ENCODE peak calls at places on chromosomes 12 and 14, in seven cellular contexts. Z is right atrium auricular region, D is gastrocnemius medialis, C is A549, L is HFF-Myc, S is AG10803, H is uterus. R is an unnamed sample.

GRCh38 chr12:93802698-93803097 is 125.5 kb downstream of the CRADD start:
- DNase-seq in L (no peak), D (no peak), S (peak; percentile 59), C (no peak), Z (no peak), H (no peak), R (peak; percentile 63)

GRCh38 chr14:95338436-95338835 is 18.7 kb upstream of the CLMN start:
- DNase-seq in H (no peak), D (no peak), C (no peak), L (no peak), Z (no peak), S (no peak), R (no peak)

GRCh38 chr14:106610691-106611090 is 1084.3 kb downstream of the TMEM121 start:
- DNase-seq in L (no peak), C (no peak), D (no peak), Z (no peak), H (no peak), S (no peak), R (no peak)

GRCh38 chr12:12357697-12358476 is 1.0 kb downstream of the BORCS5 start:
- DNase-seq in S (no peak), L (no peak), H (no peak), Z (no peak), D (no peak), C (no peak), R (peak; percentile 38)

GRCh38 chr12:41709012-41709411 is 435.7 kb downstream of the GXYLT1 start:
- DNase-seq in Z (no peak), H (no peak), D (no peak), L (no peak), C (no peak), S (no peak), R (no peak)

GRCh38 chr12:56808954-56809353 is 45.8 kb downstream of the HSD17B6 start:
- DNase-seq in D (no peak), C (no peak), S (no peak), L (no peak), H (no peak), Z (no peak), R (peak; percentile 9)

GRCh38 chr12:2212971-2213869 is 160.4 kb downstream of the CACNA1C start:
- DNase-seq in L (no peak), C (no peak), H (peak; percentile 69), D (no peak), Z (no peak), S (no peak), R (no peak)

GRCh38 chr12:3224530-3224903 is 147.3 kb downstream of the TSPAN9 start:
- DNase-seq in C (no peak), S (no peak), H (no peak), D (no peak), Z (no peak), L (no peak), R (no peak)

GRCh38 chr14:103000291-103000921 is 56.9 kb downstream of the CDC42BPB start:
- DNase-seq in D (no peak), Z (no peak), H (no peak), C (no peak), S (no peak), L (no peak), R (no peak)

GRCh38 chr14:101459392-101459900 is 101.8 kb upstream of the DIO3 start:
- DNase-seq in H (no peak), Z (no peak), L (no peak), S (no peak), D (no peak), C (no peak), R (no peak)

GRCh38 chr12:49566361-49566760 is 1.6 kb downstream of the MCRS1 start:
- DNase-seq in L (no peak), Z (no peak), C (no peak), H (no peak), S (no peak), D (no peak), R (no peak)
- H3K4me3 ChIP-seq in L (peak overlapping the region; percentile 99), Z (peak overlapping the region; percentile 82), C (no peak overlapping the region), H (no peak overlapping the region), S (no peak overlapping the region), D (peak overlapping the region; percentile 77), R (no peak overlapping the region)

DNA sequence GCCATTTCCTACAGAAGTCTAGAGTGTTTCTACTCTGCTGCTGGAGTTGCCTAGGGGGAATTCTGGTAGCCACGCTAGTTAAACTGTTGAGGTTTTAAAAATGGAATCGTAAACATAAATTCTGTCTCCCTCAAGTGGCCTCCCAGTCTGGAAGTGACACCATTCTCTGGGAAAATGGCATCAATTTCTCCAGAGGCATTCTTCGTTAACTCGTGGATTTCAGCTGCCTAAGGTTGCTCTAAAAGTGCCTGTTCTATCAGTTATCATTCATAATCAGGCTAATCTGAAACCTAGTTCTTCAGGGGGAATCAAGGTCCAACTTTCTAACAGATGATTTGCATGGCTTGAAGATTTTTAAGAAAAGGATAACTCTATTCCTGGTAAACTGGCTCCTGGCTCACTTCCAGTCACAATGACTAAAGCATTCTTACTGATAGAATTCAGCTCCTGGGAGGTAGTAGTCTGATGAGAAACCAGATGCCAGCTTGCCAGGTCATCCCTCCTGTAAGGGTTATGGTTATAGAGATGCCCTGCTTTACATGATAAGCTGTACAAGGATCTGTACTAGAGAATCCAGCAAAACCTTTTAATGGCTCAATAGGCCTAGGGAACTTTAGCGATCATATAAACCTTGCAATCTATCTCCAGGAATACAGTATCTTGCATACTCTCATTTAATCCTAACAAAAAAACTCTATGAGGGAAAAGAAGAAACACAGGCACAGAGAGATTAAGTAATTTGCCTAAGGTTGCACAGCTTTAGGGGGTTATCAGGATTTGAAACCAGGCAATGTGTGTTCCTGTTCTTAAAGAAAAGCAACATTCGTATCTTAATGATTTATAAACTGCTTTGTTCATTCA is 1.5 kb downstream of the L3HYPDH start:
- DNase-seq in Z (no peak), D (no peak), C (peak; percentile 83), H (peak; percentile 57), S (peak; percentile 93), L (peak; percentile 47), R (peak; percentile 93)
- TF ChIP-seq CTCF in Z (no peak), D (no peak), C (no peak), H (no peak), S (no peak), L (no peak), R (no peak)

DNA sequence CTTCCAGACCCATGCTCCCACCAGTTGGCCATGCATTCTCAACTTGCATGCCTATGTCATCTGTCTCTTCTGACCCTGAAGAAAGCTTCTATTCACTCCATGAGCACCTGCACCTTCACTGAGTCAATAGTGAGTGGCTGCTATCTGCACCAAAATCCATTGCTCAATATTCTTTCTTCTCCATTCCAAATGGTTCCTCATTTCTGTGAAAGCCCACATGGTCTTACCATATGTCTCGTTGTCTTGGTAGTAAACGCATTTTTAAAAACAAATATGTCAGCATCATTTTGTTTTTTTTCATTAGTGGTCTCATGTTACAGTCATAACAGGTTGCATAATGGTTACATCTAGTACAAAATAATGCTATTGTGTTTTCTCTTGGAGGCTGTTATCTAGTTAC is 106.9 kb upstream of the CPM start:
- DNase-seq in S (peak; percentile 42), C (no peak), L (no peak), D (no peak), H (no peak), Z (no peak), R (peak; percentile 41)
- H3K4me3 ChIP-seq in S (no peak overlapping the region), C (no peak overlapping the region), L (no peak overlapping the region), D (no peak overlapping the region), H (no peak overlapping the region), Z (no peak overlapping the region), R (no peak overlapping the region)

GRCh38 chr12:6692888-6693287 is 3.7 kb upstream of the ZNF384 start:
- DNase-seq in C (no peak), H (no peak), Z (no peak), S (no peak), D (no peak), L (no peak), R (no peak)

GRCh38 chr12:6691473-6691872 is 2.3 kb upstream of the ZNF384 start:
- DNase-seq in D (no peak), H (no peak), S (peak; percentile 73), Z (no peak), L (no peak), C (no peak), R (peak; percentile 40)

GRCh38 chr12:6688543-6688999 is 604 bp downstream of the ZNF384 start:
- DNase-seq in S (peak; percentile 22), D (no peak), L (peak; percentile 53), H (no peak), C (no peak), Z (no peak), R (no peak)

GRCh38 chr12:6685814-6686213 is 3.4 kb downstream of the ZNF384 start:
- DNase-seq in D (no peak), H (no peak), C (no peak), S (no peak), Z (no peak), L (no peak), R (no peak)

DNA sequence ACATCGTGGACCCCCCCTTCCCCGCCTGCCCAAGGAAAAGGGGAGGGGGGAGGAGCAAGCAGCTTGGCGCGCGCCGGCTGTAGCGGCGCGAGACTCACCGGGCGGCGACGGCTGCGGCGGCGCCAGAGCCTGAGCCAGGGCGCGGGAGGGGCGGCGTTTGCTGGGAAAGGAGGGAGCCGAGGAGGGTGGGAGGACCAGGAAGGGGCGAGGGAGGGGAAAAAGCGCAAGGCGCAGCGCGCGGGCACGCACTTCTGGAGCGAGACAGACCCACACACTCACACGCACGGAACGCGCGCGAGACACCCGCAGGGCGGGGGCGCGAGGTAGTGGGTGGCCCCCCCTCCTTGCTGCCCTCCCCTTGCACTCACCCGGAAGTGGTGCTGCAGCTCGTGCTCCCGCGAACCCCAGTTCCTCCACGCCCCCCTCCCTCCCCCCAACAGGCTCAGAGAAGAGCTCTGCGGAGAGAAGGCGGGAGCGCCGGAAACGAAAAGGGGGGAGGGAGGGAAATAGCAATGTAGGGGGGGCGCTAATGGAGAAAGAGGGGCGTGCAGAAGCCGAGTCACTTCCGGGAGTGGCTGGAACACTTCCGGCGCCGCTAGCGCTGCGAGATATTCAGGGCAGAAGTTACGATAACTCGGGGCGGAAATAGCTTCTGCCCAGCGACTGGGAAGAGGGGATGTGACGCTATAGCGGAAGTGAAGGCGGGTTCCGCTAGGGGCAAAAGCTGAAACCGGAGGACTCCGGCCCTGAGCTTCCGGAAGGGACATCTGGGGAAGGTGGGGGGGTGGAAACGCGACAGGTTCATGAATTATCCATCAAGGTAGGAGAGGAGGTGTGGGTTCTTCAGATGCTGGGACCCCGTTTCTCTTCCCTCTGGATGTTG is at the start of gene ZNF384:
- DNase-seq in H (peak; percentile 99), Z (peak; percentile 98), S (peak; percentile 100), D (peak; percentile 98), C (peak; percentile 100), L (peak; percentile 99), R (peak; percentile 99)
- TF ChIP-seq CTCF in H (peak; percentile 17), Z (no peak), S (peak; percentile 35), D (peak; percentile 37), C (no peak), L (peak; percentile 2), R (no peak)

GRCh38 chr14:32897724-32898064 is 41.0 kb upstream of the NPAS3 start:
- DNase-seq in Z (no peak), C (no peak), L (no peak), S (no peak), D (no peak), H (no peak), R (no peak)
- H3K4me3 ChIP-seq in Z (peak overlapping the region; percentile 50), C (peak overlapping the region; percentile 49), L (peak overlapping the region; percentile 23), S (peak overlapping the region; percentile 58), D (peak overlapping the region; percentile 52), H (peak overlapping the region; percentile 34), R (peak overlapping the region; percentile 52)

GRCh38 chr12:121776190-121777098 is 17.0 kb downstream of the RHOF start:
- DNase-seq in H (peak; percentile 77), C (peak; percentile 81), S (peak; percentile 53), D (no peak), Z (peak; percentile 78), L (no peak), R (peak; percentile 60)
- TF ChIP-seq CTCF in H (peak; percentile 79), C (peak; percentile 91), S (peak; percentile 79), D (peak; percentile 85), Z (peak; percentile 77), L (peak; percentile 90), R (peak; percentile 70)

GRCh38 chr14:67943947-67944346 is 124.4 kb downstream of the RAD51B start:
- DNase-seq in D (peak; percentile 46), H (peak; percentile 95), S (peak; percentile 92), C (peak; percentile 92), L (peak; percentile 88), Z (peak; percentile 81), R (peak; percentile 88)
- H3K4me3 ChIP-seq in D (no peak overlapping the region), H (no peak overlapping the region), S (no peak overlapping the region), C (no peak overlapping the region), L (no peak overlapping the region), Z (no peak overlapping the region), R (no peak overlapping the region)

R was measured in fibroblast of mammary gland.